ENCODE peak calls at places on chromosomes 6 and 20, in seven cellular contexts. V is IMR-90; R is stimulated activated CD4-positive, alpha-beta T cell treated with anti-CD3 and anti-CD28 coated beads, Interleukin-15, amount 100 ng/mL, for 1 hour; P is activated CD4-positive, alpha-beta T cell treated with anti-CD3 and anti-CD28 coated beads, Interleukin-2, amount 50 U/mL, for 24 hours; T is A172; Z is epithelial cell of proximal tubule; K is activated naive CD8-positive, alpha-beta T cell treated with anti-CD3 and anti-CD28 coated beads for 36 hours. S is an unnamed sample.

GRCh38 chr6:41771058-41771983 is 8.4 kb downstream of the FRS3 start:
- DNase-seq in Z (no peak), T (no peak), P (no peak), K (no peak), V (no peak), R (no peak), S (no peak)

GRCh38 chr6:129510930-129511329 is 199.0 kb downstream of the ARHGAP18 start:
- DNase-seq in Z (no peak), R (no peak), T (no peak), V (no peak), P (no peak), K (no peak), S (no peak)

GRCh38 chr6:21840428-21840827 is 246.9 kb downstream of the SOX4 start:
- DNase-seq in R (no peak), V (peak), K (no peak), T (peak), Z (no peak), P (no peak), S (no peak)

GRCh38 chr6:139699335-139699734 is 324.9 kb upstream of the CITED2 start:
- DNase-seq in V (peak), K (no peak), R (no peak), T (no peak), Z (peak), P (no peak), S (no peak)

GRCh38 chr6:159008656-159009288 is 8.8 kb upstream of the RSPH3 start:
- DNase-seq in R (no peak), V (peak), T (peak), P (no peak), Z (no peak), K (no peak), S (peak)

GRCh38 chr6:133108377-133108776 is 132.8 kb upstream of the EYA4 start:
- DNase-seq in K (no peak), R (no peak), Z (no peak), V (no peak), P (no peak), T (no peak), S (no peak)

GRCh38 chr6:13156381-13156780 is 172.0 kb downstream of the TBC1D7 start:
- DNase-seq in T (no peak), R (no peak), V (no peak), K (no peak), P (no peak), Z (peak), S (no peak)

GRCh38 chr20:50077818-50078601 is 34.9 kb downstream of the UBE2V1 start:
- DNase-seq in V (no peak), P (no peak), Z (no peak), R (no peak), K (no peak), T (no peak), S (no peak)

GRCh38 chr6:7879980-7880717 is 30.4 kb downstream of the TXNDC5 start:
- DNase-seq in Z (no peak), K (no peak), V (no peak), T (no peak), R (no peak), P (no peak), S (no peak)

GRCh38 chr6:34562350-34562749 is 6.2 kb upstream of the SPDEF start:
- DNase-seq in R (no peak), Z (no peak), V (no peak), T (no peak), K (no peak), P (no peak), S (no peak)

GRCh38 chr6:157763129-157763893 is 59.7 kb upstream of the SNX9 start:
- DNase-seq in Z (peak), T (peak), K (peak), R (no peak), V (peak), P (no peak), S (peak)

GRCh38 chr6:137188855-137189254 is 15.4 kb upstream of the IL22RA2 start:
- DNase-seq in Z (no peak), T (peak), V (no peak), R (no peak), P (no peak), K (no peak), S (peak)

GRCh38 chr6:158328446-158328845 is 16.2 kb downstream of the TULP4 start:
- DNase-seq in K (no peak), P (no peak), V (no peak), T (no peak), Z (no peak), R (no peak), S (no peak)

S was measured in RKO.